ENCODE peak calls at places on chromosomes 12 and 14, in four cellular contexts. K, R, L and O are unnamed samples.
A peak's percentile ranks its signal among the peaks of the same experiment; 100 is the strongest.

GRCh38 chr12:109154485-109155438 is 38.4 kb downstream of the ACACB start:
- DNase-seq in L (peak; percentile 87), K (peak; percentile 71), R (peak; percentile 90), O (peak; percentile 94)

GRCh38 chr14:68627868-68628604 is 164.8 kb downstream of the ZFP36L1 start:
- DNase-seq in R (no peak), K (peak; percentile 50), L (no peak), O (no peak)

GRCh38 chr12:18580286-18580685 is 157.5 kb downstream of the PLCZ1 start:
- DNase-seq in R (no peak), K (no peak), L (no peak), O (no peak)

GRCh38 chr14:79916281-79916680 is 295.0 kb downstream of the DIO2 start:
- DNase-seq in R (no peak), L (no peak), K (no peak), O (no peak)

GRCh38 chr14:76918751-76919421 is 92.7 kb downstream of the LRRC74A start:
- DNase-seq in R (peak; percentile 99), L (peak; percentile 97), K (no peak), O (no peak)

GRCh38 chr12:131847456-131847855 is 19.3 kb downstream of the MMP17 start:
- DNase-seq in L (no peak), R (no peak), K (no peak), O (no peak)

GRCh38 chr12:91952916-91953315 is 192.7 kb downstream of the BTG1 start:
- DNase-seq in L (no peak), R (no peak), K (no peak), O (no peak)

GRCh38 chr12:94041833-94042232 is 106.5 kb upstream of the PLXNC1 start:
- DNase-seq in K (no peak), L (no peak), R (no peak), O (no peak)

GRCh38 chr14:105473033-105473676 is 1.5 kb upstream of the CRIP2 start:
- DNase-seq in L (no peak), R (no peak), K (no peak), O (no peak)

GRCh38 chr12:115886666-115887065 is 390.8 kb downstream of the MED13L start:
- DNase-seq in K (no peak), L (no peak), R (no peak), O (no peak)

GRCh38 chr14:33765251-33765650 is 185.6 kb downstream of the EGLN3 start:
- DNase-seq in L (no peak), K (no peak), R (no peak), O (no peak)

GRCh38 chr12:76489737-76490136 is 69.8 kb downstream of the OSBPL8 start:
- DNase-seq in R (no peak), K (no peak), L (no peak), O (no peak)

GRCh38 chr12:87509233-87509820 is 519.9 kb downstream of the C12orf50 start:
- DNase-seq in L (no peak), R (no peak), K (no peak), O (peak; percentile 3)

GRCh38 chr12:79897617-79898016 is 37.3 kb downstream of the PPP1R12A start:
- DNase-seq in L (no peak), K (no peak), R (no peak), O (no peak)

DNA sequence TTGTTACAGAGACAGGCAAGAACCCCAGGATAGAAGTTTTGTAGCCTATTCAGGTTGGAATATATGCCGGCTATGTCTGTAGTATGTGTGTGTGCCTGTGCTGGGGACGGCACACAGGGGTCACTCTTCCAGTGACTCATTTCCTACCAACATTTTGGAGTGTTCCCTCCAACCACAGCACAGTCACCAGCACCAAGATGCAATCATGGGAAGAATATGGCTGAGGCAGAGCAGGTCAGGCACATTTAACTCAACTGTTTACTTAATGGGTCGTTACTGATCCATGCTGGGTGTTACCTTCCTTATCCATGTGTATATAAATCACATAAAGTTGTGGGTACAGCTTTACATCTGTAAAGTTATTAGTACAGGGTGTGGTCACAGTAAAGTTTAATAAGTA is 178.3 kb downstream of the PRKD1 start:
- DNase-seq in R (no peak), L (no peak), K (no peak), O (no peak)
- TF ChIP-seq CTCF in R (no peak), L (no peak), K (no peak), O (no peak)

GRCh38 chr14:67133595-67134441 is 55.4 kb upstream of the GARIN2 start:
- DNase-seq in R (no peak), K (no peak), L (no peak), O (no peak)

DNA sequence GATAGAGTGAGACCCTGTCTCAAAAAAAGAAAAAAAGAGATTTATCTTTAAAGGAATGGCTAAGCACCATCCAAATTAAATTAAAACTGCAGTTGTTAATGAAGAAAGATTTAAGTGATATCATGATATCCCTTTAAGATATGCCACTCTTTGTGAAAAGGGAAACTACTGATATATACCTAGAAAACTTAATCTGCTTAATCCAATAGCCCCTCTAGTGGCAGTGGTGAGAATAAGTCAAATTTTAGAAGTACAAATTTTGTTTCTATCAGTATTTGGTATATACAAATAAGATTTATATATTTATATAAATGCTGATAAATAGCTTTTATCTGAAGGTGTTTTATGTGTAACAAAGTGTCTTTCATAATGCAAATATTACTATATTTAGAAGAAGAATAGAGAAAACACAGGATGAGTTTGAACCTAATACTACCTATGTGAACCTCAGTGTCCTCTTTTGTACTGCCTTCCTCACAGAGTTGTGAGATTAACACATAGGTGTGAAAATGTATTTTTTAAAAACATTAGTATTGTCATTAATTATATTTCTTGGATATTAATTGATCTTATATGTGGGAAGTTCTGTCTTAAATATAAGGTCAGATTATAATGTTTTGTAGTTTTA is 51.4 kb upstream of the GARIN2 start:
- DNase-seq in R (no peak), L (no peak), K (peak; percentile 15), O (peak; percentile 20)
- TF ChIP-seq CTCF in R (no peak), L (peak; percentile 19), K (peak; percentile 39), O (peak; percentile 46)

DNA sequence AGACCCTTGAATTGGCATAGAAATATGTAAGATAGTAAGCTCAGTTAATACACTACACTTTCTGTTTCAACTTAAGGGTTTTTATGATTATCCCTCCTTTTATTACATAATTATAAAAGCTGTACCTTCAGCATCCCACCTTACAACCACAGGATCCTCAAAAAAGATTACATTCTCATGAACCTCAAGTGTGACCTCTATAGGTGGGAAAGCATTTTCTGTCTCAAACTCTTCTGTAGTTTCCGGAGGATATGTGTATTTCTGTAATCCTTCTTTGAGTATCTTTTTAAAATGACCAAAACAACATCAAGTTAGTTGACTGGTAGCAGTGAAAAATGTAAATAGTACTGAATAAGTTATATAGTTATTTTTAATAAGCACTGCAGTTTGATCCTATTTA is 75.9 kb downstream of the DNAI7 start:
- DNase-seq in L (no peak), R (no peak), K (no peak), O (peak; percentile 33)
- TF ChIP-seq CTCF in L (no peak), R (no peak), K (peak; percentile 46), O (peak; percentile 38)

GRCh38 chr12:12973019-12973418 is 21.0 kb upstream of the GPRC5D start:
- DNase-seq in R (no peak), L (no peak), K (no peak), O (no peak)

GRCh38 chr12:12976366-12976765 is 23.7 kb downstream of the HEBP1 start:
- DNase-seq in R (no peak), K (no peak), L (no peak), O (no peak)

GRCh38 chr12:12977231-12977630 is 22.8 kb downstream of the HEBP1 start:
- DNase-seq in K (no peak), L (no peak), R (no peak), O (no peak)

GRCh38 chr12:12974211-12974610 is 22.2 kb upstream of the GPRC5D start:
- DNase-seq in R (no peak), K (no peak), L (no peak), O (no peak)

DNA sequence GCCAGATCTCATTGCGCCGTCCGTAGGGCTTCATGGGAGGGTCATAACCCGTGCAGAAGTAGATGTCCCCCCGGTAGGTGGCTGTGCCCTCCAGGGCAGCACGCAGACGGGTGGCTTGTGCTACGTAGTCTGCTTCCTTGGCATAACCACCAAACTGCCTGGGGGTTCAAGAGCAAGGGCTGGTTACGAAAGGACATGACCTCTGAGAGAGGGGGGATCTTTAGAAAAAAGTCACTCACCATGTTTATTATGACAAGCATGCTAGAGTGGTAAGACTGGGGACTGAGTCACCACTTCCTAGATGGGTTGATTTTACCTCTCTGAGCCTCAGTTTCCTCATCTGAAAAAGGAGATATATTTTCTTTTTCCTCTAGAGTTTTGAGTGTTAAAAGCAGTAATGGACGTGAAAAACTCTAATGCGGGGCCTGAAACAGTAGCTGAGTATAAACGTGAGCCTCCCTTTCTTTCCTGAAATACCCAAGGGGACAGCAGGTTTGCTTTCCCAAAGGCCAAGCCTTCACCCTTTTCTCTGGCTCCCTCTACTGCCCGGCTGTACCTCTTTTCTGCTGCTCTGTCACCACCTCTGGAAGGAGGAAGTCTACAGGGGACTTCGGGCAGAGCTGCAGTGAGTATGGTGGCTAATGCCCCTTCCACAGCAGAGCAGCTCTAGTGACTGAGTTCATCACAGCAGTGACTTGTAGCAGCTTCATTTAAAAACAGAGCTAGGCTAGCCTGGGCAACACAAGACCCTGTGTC is 23.5 kb upstream of the GPRC5D start:
- DNase-seq in L (no peak), K (no peak), R (no peak), O (peak; percentile 26)
- TF ChIP-seq CTCF in L (no peak), K (peak; percentile 70), R (no peak), O (peak; percentile 32)

GRCh38 chr12:121008347-121009098 is 7.8 kb downstream of the C12orf43 start:
- DNase-seq in K (no peak), L (no peak), R (no peak), O (no peak)

GRCh38 chr12:121010860-121011259 is 5.4 kb downstream of the C12orf43 start:
- DNase-seq in K (no peak), R (no peak), L (no peak), O (no peak)

GRCh38 chr12:121013715-121014114 is 2.6 kb downstream of the C12orf43 start:
- DNase-seq in R (no peak), K (no peak), L (no peak), O (no peak)

GRCh38 chr12:121011820-121012219 is 4.5 kb downstream of the C12orf43 start:
- DNase-seq in K (no peak), L (no peak), R (no peak), O (no peak)

DNA sequence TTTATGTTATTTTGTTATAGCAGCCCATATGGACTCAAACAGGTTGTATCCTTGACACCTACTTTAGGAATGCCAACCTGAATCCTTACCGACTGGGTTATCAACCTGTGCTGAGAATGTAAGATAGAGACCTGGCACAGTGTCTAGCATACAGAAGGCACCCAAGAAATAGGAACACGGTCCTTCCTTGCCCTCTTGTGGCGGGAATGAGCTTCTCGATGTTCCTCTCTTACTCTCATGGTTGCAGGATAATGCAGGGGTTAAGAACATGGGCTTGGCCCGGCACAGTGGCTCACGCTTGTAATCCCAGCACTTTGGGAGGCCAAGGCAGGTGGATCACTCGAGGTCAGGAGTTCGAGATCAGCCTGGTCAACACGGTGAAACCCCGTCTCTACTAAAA is 6.5 kb downstream of the C12orf43 start:
- DNase-seq in K (no peak), L (no peak), R (no peak), O (no peak)
- TF ChIP-seq CTCF in K (peak; percentile 7), L (no peak), R (no peak), O (peak; percentile 2)

GRCh38 chr12:7907009-7907408 is 29.0 kb downstream of the SLC2A3 start:
- DNase-seq in K (no peak), L (no peak), R (no peak), O (no peak)
- TF ChIP-seq CTCF in K (peak; percentile 24), L (no peak), R (no peak), O (no peak)

GRCh38 chr12:114245555-114245954 is 160.4 kb downstream of the TBX5 start:
- DNase-seq in R (no peak), K (no peak), L (no peak), O (no peak)
- TF ChIP-seq CTCF in R (no peak), K (no peak), L (no peak), O (no peak)